ENCODE peak calls at places on chromosomes 1 and 21, in nine cellular contexts. One of them, this sample, is unnamed.

GRCh38 chr1:213264534-213264933 is 213.5 kb downstream of the RPS6KC1 start:
- DNase-seq in left lung: no peak
- DNase-seq in hepatocyte: no peak
- DNase-seq in fibroblast of lung: no peak
- DNase-seq in HFF-Myc: no peak
- DNase-seq in Jurkat, Clone E6-1: no peak
- DNase-seq in dorsolateral prefrontal cortex: no peak
- DNase-seq in psoas muscle: no peak
- DNase-seq in cardiac muscle cell: no peak
- DNase-seq in this sample: no peak

GRCh38 chr1:27070390-27071048 is 57.9 kb upstream of the TENT5B start:
- DNase-seq in left lung: no peak
- DNase-seq in hepatocyte: no peak
- DNase-seq in fibroblast of lung: no peak
- DNase-seq in HFF-Myc: no peak
- DNase-seq in Jurkat, Clone E6-1: peak
- DNase-seq in dorsolateral prefrontal cortex: peak
- DNase-seq in psoas muscle: no peak
- DNase-seq in cardiac muscle cell: no peak
- DNase-seq in this sample: no peak

GRCh38 chr1:228211871-228212414 is 4.1 kb downstream of the OBSCN start:
- DNase-seq in left lung: no peak
- DNase-seq in hepatocyte: no peak
- DNase-seq in fibroblast of lung: no peak
- DNase-seq in HFF-Myc: no peak
- DNase-seq in Jurkat, Clone E6-1: no peak
- DNase-seq in dorsolateral prefrontal cortex: no peak
- DNase-seq in psoas muscle: no peak
- DNase-seq in cardiac muscle cell: no peak
- DNase-seq in this sample: no peak

GRCh38 chr1:49765034-49765433 is 258.7 kb downstream of the AGBL4 start:
- DNase-seq in left lung: no peak
- DNase-seq in hepatocyte: no peak
- DNase-seq in fibroblast of lung: no peak
- DNase-seq in HFF-Myc: no peak
- DNase-seq in Jurkat, Clone E6-1: peak
- DNase-seq in dorsolateral prefrontal cortex: no peak
- DNase-seq in psoas muscle: no peak
- DNase-seq in cardiac muscle cell: no peak
- DNase-seq in this sample: no peak

GRCh38 chr1:26281971-26282693 is 2.2 kb downstream of the SH3BGRL3 start:
- DNase-seq in left lung: no peak
- DNase-seq in hepatocyte: peak
- DNase-seq in fibroblast of lung: peak
- DNase-seq in HFF-Myc: no peak
- DNase-seq in Jurkat, Clone E6-1: no peak
- DNase-seq in dorsolateral prefrontal cortex: no peak
- DNase-seq in psoas muscle: peak
- DNase-seq in cardiac muscle cell: peak
- DNase-seq in this sample: no peak

GRCh38 chr1:116375884-116376733 is 3.1 kb downstream of the ATP1A1 start:
- DNase-seq in left lung: peak
- DNase-seq in hepatocyte: peak
- DNase-seq in fibroblast of lung: peak
- DNase-seq in HFF-Myc: peak
- DNase-seq in Jurkat, Clone E6-1: no peak
- DNase-seq in dorsolateral prefrontal cortex: peak
- DNase-seq in psoas muscle: peak
- DNase-seq in cardiac muscle cell: peak
- DNase-seq in this sample: peak

GRCh38 chr1:85321237-85321964 is 45.0 kb upstream of the BCL10 start:
- DNase-seq in left lung: no peak
- DNase-seq in hepatocyte: no peak
- DNase-seq in fibroblast of lung: peak
- DNase-seq in HFF-Myc: no peak
- DNase-seq in Jurkat, Clone E6-1: peak
- DNase-seq in dorsolateral prefrontal cortex: no peak
- DNase-seq in psoas muscle: no peak
- DNase-seq in cardiac muscle cell: no peak
- DNase-seq in this sample: peak

GRCh38 chr1:43912607-43913006 is 21.0 kb upstream of the ARTN start:
- DNase-seq in left lung: no peak
- DNase-seq in hepatocyte: peak
- DNase-seq in fibroblast of lung: peak
- DNase-seq in HFF-Myc: no peak
- DNase-seq in Jurkat, Clone E6-1: no peak
- DNase-seq in dorsolateral prefrontal cortex: no peak
- DNase-seq in psoas muscle: peak
- DNase-seq in cardiac muscle cell: peak
- DNase-seq in this sample: no peak

GRCh38 chr1:41528106-41528505 is 43.6 kb upstream of the EDN2 start:
- DNase-seq in left lung: no peak
- DNase-seq in hepatocyte: no peak
- DNase-seq in fibroblast of lung: no peak
- DNase-seq in HFF-Myc: no peak
- DNase-seq in Jurkat, Clone E6-1: no peak
- DNase-seq in dorsolateral prefrontal cortex: no peak
- DNase-seq in psoas muscle: no peak
- DNase-seq in cardiac muscle cell: no peak
- DNase-seq in this sample: no peak

GRCh38 chr21:29928537-29928936 is 11.3 kb downstream of the GRIK1 start:
- DNase-seq in left lung: no peak
- DNase-seq in hepatocyte: no peak
- DNase-seq in fibroblast of lung: no peak
- DNase-seq in HFF-Myc: no peak
- DNase-seq in Jurkat, Clone E6-1: no peak
- DNase-seq in dorsolateral prefrontal cortex: no peak
- DNase-seq in psoas muscle: no peak
- DNase-seq in cardiac muscle cell: no peak
- DNase-seq in this sample: no peak

GRCh38 chr1:20931930-20932436 is 144.9 kb upstream of the HP1BP3 start:
- DNase-seq in left lung: no peak
- DNase-seq in hepatocyte: no peak
- DNase-seq in fibroblast of lung: no peak
- DNase-seq in HFF-Myc: no peak
- DNase-seq in Jurkat, Clone E6-1: peak
- DNase-seq in dorsolateral prefrontal cortex: no peak
- DNase-seq in psoas muscle: no peak
- DNase-seq in cardiac muscle cell: no peak
- DNase-seq in this sample: no peak

GRCh38 chr1:247335871-247336270 is 4.2 kb upstream of the ZNF496 start:
- DNase-seq in left lung: no peak
- DNase-seq in hepatocyte: no peak
- DNase-seq in fibroblast of lung: no peak
- DNase-seq in HFF-Myc: no peak
- DNase-seq in Jurkat, Clone E6-1: no peak
- DNase-seq in dorsolateral prefrontal cortex: no peak
- DNase-seq in psoas muscle: no peak
- DNase-seq in cardiac muscle cell: no peak
- DNase-seq in this sample: no peak

GRCh38 chr1:18907021-18907913 is 4.9 kb upstream of the ALDH4A1 start:
- DNase-seq in left lung: peak
- DNase-seq in hepatocyte: peak
- DNase-seq in fibroblast of lung: peak
- DNase-seq in HFF-Myc: no peak
- DNase-seq in Jurkat, Clone E6-1: no peak
- DNase-seq in dorsolateral prefrontal cortex: peak
- DNase-seq in psoas muscle: peak
- DNase-seq in cardiac muscle cell: peak
- DNase-seq in this sample: no peak

DNA sequence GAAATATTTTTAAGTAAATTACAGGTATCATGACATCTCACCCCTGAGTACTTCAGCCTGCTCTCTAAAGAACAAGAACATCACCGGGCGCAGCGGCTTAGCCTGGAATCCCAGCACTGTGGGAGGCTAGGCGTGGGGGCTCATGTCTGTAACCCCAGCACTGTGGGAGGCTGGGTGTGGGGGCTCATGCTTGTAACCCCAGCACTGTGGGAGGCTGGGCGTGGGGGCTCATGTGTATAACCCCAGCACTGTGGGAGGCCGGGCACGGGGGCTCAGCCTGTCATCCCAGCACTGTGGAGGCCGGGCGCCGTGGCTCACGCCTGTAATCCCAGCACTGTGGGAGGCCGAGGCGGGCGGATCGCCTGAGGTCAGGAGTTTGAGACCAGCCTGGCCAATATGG is 7.7 kb upstream of the CDK11B start:
- DNase-seq in left lung: peak
- DNase-seq in hepatocyte: no peak
- DNase-seq in fibroblast of lung: no peak
- DNase-seq in HFF-Myc: no peak
- DNase-seq in Jurkat, Clone E6-1: no peak
- DNase-seq in dorsolateral prefrontal cortex: no peak
- DNase-seq in psoas muscle: no peak
- DNase-seq in cardiac muscle cell: no peak
- DNase-seq in this sample: no peak
- H3K4me3 ChIP-seq in left lung: no peak
- H3K4me3 ChIP-seq in hepatocyte: no peak
- H3K4me3 ChIP-seq in fibroblast of lung: no peak
- H3K4me3 ChIP-seq in HFF-Myc: no peak
- H3K4me3 ChIP-seq in Jurkat, Clone E6-1: no peak
- H3K4me3 ChIP-seq in dorsolateral prefrontal cortex: no peak
- H3K4me3 ChIP-seq in psoas muscle: no peak
- H3K4me3 ChIP-seq in cardiac muscle cell: no peak
- H3K4me3 ChIP-seq in this sample: no peak

DNA sequence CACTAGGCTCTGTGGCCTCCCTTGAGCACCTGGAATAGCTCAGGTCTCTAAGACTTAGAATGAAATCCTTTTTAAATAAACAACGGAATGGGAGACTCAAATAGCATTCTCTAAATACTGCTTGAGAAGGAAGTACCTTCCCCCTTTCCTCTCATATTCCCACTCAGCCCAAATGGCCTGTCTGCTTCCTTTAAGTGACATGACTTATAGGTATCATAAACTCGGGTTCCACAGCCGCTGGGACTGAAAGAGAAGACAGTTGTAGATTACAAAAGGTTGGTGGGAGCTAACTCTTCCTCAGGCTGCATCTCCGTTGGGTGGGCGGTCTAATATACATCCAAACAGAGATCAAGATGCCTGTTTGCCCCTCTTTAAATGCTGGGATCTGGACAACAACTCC is 1.2 kb upstream of the HMCN1 start:
- DNase-seq in left lung: no peak
- DNase-seq in hepatocyte: no peak
- DNase-seq in fibroblast of lung: no peak
- DNase-seq in HFF-Myc: no peak
- DNase-seq in Jurkat, Clone E6-1: no peak
- DNase-seq in dorsolateral prefrontal cortex: no peak
- DNase-seq in psoas muscle: no peak
- DNase-seq in cardiac muscle cell: no peak
- DNase-seq in this sample: no peak
- H3K4me3 ChIP-seq in left lung: no peak
- H3K4me3 ChIP-seq in hepatocyte: no peak
- H3K4me3 ChIP-seq in fibroblast of lung: no peak
- H3K4me3 ChIP-seq in HFF-Myc: no peak
- H3K4me3 ChIP-seq in Jurkat, Clone E6-1: no peak
- H3K4me3 ChIP-seq in dorsolateral prefrontal cortex: no peak
- H3K4me3 ChIP-seq in psoas muscle: no peak
- H3K4me3 ChIP-seq in cardiac muscle cell: no peak
- H3K4me3 ChIP-seq in this sample: no peak

GRCh38 chr1:203424285-203424684 is 51.3 kb upstream of the PRELP start:
- DNase-seq in left lung: no peak
- DNase-seq in hepatocyte: no peak
- DNase-seq in fibroblast of lung: peak
- DNase-seq in HFF-Myc: no peak
- DNase-seq in Jurkat, Clone E6-1: no peak
- DNase-seq in dorsolateral prefrontal cortex: no peak
- DNase-seq in psoas muscle: no peak
- DNase-seq in cardiac muscle cell: no peak
- DNase-seq in this sample: no peak

GRCh38 chr1:203426349-203426748 is 49.3 kb upstream of the PRELP start:
- DNase-seq in left lung: no peak
- DNase-seq in hepatocyte: no peak
- DNase-seq in fibroblast of lung: no peak
- DNase-seq in HFF-Myc: no peak
- DNase-seq in Jurkat, Clone E6-1: no peak
- DNase-seq in dorsolateral prefrontal cortex: no peak
- DNase-seq in psoas muscle: no peak
- DNase-seq in cardiac muscle cell: no peak
- DNase-seq in this sample: no peak

GRCh38 chr1:203425668-203425999 is 50.0 kb upstream of the PRELP start:
- DNase-seq in left lung: no peak
- DNase-seq in hepatocyte: peak
- DNase-seq in fibroblast of lung: peak
- DNase-seq in HFF-Myc: no peak
- DNase-seq in Jurkat, Clone E6-1: no peak
- DNase-seq in dorsolateral prefrontal cortex: no peak
- DNase-seq in psoas muscle: no peak
- DNase-seq in cardiac muscle cell: no peak
- DNase-seq in this sample: no peak

GRCh38 chr1:203426870-203427269 is 48.7 kb upstream of the PRELP start:
- DNase-seq in left lung: no peak
- DNase-seq in hepatocyte: peak
- DNase-seq in fibroblast of lung: no peak
- DNase-seq in HFF-Myc: no peak
- DNase-seq in Jurkat, Clone E6-1: no peak
- DNase-seq in dorsolateral prefrontal cortex: no peak
- DNase-seq in psoas muscle: no peak
- DNase-seq in cardiac muscle cell: no peak
- DNase-seq in this sample: no peak

DNA sequence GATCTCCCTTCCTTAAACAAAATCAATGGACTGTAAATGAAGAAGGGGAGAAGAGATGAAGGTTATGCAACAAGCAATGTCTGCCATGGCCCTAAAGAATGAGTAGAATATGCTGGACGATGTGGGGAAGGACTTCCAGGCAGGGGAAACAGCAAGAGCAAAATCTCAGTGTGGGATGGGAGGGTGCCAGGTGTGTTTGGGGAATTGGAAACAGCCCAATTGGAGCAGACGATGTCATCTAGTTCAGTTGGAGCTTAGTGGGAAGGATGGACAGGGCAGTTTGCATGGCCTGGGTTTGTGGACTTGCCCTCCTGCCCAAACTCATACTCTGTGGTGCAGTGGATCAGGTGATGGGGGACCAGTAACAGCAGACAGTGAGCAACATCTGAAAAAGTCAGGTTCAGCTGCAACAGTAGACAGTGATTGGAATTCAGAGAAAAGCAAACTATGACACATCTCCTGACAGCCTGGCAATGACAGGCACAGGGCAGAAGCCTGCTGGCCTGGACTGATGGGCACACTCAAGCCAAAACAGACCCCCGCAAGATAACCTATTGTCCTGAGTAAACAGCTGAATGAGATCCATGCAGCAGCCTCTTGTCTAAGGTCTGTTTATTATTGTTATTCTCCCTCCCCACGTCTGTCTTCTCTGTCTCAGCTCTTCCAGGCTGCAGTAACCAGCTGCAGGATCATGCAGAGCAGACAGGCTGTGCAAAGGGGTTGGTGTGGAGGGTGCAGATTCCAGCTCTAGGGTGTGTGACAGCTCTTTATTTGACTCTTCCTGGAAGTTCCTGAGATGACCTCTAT is 50.5 kb upstream of the PRELP start:
- DNase-seq in left lung: no peak
- DNase-seq in hepatocyte: no peak
- DNase-seq in fibroblast of lung: peak
- DNase-seq in HFF-Myc: no peak
- DNase-seq in Jurkat, Clone E6-1: no peak
- DNase-seq in dorsolateral prefrontal cortex: peak
- DNase-seq in psoas muscle: no peak
- DNase-seq in cardiac muscle cell: no peak
- DNase-seq in this sample: no peak
- H3K4me3 ChIP-seq in left lung: no peak
- H3K4me3 ChIP-seq in hepatocyte: no peak
- H3K4me3 ChIP-seq in fibroblast of lung: no peak
- H3K4me3 ChIP-seq in HFF-Myc: no peak
- H3K4me3 ChIP-seq in Jurkat, Clone E6-1: no peak
- H3K4me3 ChIP-seq in dorsolateral prefrontal cortex: no peak
- H3K4me3 ChIP-seq in psoas muscle: no peak
- H3K4me3 ChIP-seq in cardiac muscle cell: no peak
- H3K4me3 ChIP-seq in this sample: no peak

GRCh38 chr1:233114159-233114558 is 163.7 kb downstream of the NTPCR start:
- DNase-seq in left lung: no peak
- DNase-seq in hepatocyte: no peak
- DNase-seq in fibroblast of lung: peak
- DNase-seq in HFF-Myc: no peak
- DNase-seq in Jurkat, Clone E6-1: no peak
- DNase-seq in dorsolateral prefrontal cortex: no peak
- DNase-seq in psoas muscle: no peak
- DNase-seq in cardiac muscle cell: no peak
- DNase-seq in this sample: no peak
- H3K4me3 ChIP-seq in left lung: no peak
- H3K4me3 ChIP-seq in hepatocyte: no peak
- H3K4me3 ChIP-seq in fibroblast of lung: no peak
- H3K4me3 ChIP-seq in HFF-Myc: no peak
- H3K4me3 ChIP-seq in Jurkat, Clone E6-1: no peak
- H3K4me3 ChIP-seq in dorsolateral prefrontal cortex: no peak
- H3K4me3 ChIP-seq in psoas muscle: no peak
- H3K4me3 ChIP-seq in cardiac muscle cell: no peak
- H3K4me3 ChIP-seq in this sample: no peak

This sample was measured in skeletal muscle cell.